ENCODE peak calls at places on chromosome 5, in five cellular contexts. A is IMR-90, N is MM.1S, D is GM23248, U is neural progenitor cell. Q is an unnamed sample.

GRCh38 chr5:75040973-75041372 is 11.4 kb downstream of the GCNT4 start:
- DNase-seq in A (peak; percentile 69), N (no peak), D (peak; percentile 42), U (no peak), Q (no peak)

GRCh38 chr5:179266291-179267070 is 78.8 kb downstream of the ADAMTS2 start:
- DNase-seq in A (no peak), N (no peak), D (peak; percentile 80), U (no peak), Q (no peak)

GRCh38 chr5:132093310-132093709 is 19.7 kb downstream of the CSF2 start:
- DNase-seq in A (no peak), N (no peak), D (no peak), U (no peak), Q (no peak)

GRCh38 chr5:125699860-125700259 is 723.3 kb upstream of the GRAMD2B start:
- DNase-seq in A (no peak), N (no peak), D (no peak), U (peak; percentile 13), Q (no peak)

GRCh38 chr5:143569213-143569663 is 165.8 kb upstream of the NR3C1 start:
- DNase-seq in A (peak; percentile 78), N (no peak), D (no peak), U (no peak), Q (no peak)

GRCh38 chr5:117982691-117983090 is 1005.7 kb downstream of the DTWD2 start:
- DNase-seq in A (no peak), N (no peak), D (no peak), U (no peak), Q (peak; percentile 50)

GRCh38 chr5:127184841-127185240 is 105.8 kb upstream of the MEGF10 start:
- DNase-seq in A (no peak), N (no peak), D (peak; percentile 8), U (no peak), Q (no peak)

GRCh38 chr5:178555005-178555404 is 35.2 kb downstream of the COL23A1 start:
- DNase-seq in A (no peak), N (no peak), D (no peak), U (no peak), Q (no peak)

GRCh38 chr5:72841756-72842535 is 25.5 kb downstream of the TNPO1 start:
- DNase-seq in A (peak; percentile 43), N (no peak), D (peak; percentile 66), U (no peak), Q (no peak)
- H4K20me1 ChIP-seq in A (peaks cover 73% of the 10 kb centered on the region), N (no peaks in the 10 kb centered on the region), D (peaks cover 4% of the 10 kb centered on the region), U (peaks cover 82% of the 10 kb centered on the region), Q (no peaks in the 10 kb centered on the region)

GRCh38 chr5:115842089-115842881 is 550 bp downstream of the AP3S1 start:
- DNase-seq in A (no peak), N (peak; percentile 38), D (peak; percentile 82), U (peak; percentile 87), Q (no peak)

GRCh38 chr5:115840825-115841224 is 540 bp downstream of the ATG12 start:
- DNase-seq in A (no peak), N (no peak), D (no peak), U (no peak), Q (no peak)

GRCh38 chr5:115843444-115844130 is 1.9 kb downstream of the AP3S1 start:
- DNase-seq in A (no peak), N (no peak), D (peak; percentile 36), U (no peak), Q (no peak)

GRCh38 chr5:115842952-115843351 is 1.2 kb downstream of the AP3S1 start:
- DNase-seq in A (no peak), N (no peak), D (peak; percentile 37), U (no peak), Q (no peak)

DNA sequence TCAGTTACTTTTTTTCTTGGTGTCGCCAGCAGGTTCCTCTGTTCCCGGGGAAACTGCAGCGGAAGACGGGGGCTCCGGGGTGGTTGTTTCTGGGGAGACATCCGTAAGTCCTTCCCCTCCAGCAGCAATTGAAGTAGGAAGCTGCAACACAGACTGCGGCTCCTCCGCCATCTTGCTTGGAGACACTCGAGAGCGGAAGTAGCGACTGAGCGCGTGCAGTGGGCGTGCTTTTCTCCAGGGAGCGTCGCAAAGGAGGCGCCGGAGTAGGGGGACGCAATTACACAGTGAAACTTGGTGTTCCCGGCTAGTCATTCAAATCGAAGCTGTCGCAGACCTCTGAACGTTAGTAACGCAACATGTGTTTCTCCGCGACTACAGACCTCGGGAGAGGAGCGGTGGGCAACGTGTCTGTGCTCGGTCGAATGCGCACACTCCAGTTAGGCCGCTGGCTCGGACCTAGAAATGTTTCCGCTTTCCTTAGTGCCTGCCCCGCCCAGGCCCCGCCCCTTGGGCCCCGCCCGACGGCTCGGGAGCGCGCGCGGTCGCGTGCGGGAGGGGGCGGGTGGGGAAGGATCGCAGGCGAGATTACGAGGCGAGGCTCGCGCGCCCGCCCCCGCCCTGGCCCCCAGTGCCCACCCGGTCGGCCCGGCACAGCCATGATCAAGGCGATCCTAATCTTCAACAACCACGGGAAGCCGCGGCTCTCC is at the start of the genes AP3S1 and ATG12:
- DNase-seq in A (peak; percentile 91), N (peak; percentile 94), D (peak; percentile 97), U (peak; percentile 93), Q (peak; percentile 91)
- H4K20me1 ChIP-seq in A (peaks cover 38% of the 10 kb centered on the region), N (peaks cover 13% of the 10 kb centered on the region), D (no peaks in the 10 kb centered on the region), U (peaks cover 43% of the 10 kb centered on the region), Q (no peaks in the 10 kb centered on the region)

DNA sequence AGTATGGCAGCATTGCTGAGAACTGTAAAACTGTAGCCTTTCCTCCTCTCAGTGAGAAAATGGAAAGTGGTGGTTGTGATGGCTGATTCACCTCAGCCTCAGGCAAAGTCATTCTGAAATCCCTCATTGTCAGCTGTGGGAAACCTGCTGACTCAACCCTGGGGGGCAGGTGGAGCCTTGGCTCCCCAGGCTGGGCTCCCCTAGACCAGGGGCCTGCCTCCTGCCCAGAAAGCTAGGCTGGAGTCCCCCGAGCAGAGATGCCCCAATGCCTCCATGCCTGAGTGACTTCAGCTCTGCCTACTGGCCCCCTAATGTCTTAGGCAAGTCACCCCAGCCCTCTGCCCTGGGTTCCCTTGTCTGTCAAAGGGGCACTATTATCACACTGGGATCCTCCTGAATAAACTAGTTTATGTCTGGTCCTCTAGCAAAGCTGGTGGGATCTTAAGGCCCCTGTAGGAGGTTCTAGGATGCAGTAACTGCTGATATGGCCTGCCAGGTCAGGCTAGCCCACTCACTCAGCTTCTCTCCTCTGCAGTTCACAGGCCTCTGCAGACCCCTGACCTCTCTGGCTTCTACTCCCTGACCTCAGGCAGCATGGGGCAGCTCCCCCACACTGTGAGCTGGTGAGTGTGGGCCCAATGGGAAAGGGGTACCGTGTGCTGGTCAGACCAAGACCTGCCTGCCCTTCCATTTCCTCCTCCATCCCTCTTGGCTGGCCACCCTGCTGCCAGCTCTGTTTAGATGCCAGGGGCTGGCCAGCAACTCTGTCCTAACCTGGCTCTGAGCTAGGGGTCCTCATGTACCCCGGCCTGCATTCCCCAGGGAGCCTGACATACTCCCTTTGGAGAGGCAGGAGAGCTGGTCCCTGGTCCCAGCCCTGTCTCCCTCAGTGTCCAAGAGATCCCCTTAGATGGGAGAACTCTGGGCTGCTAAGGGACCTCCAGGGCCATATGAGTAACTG is 24.2 kb downstream of the TCF7 start:
- DNase-seq in A (peak; percentile 69), N (peak; percentile 33), D (peak; percentile 93), U (no peak), Q (peak; percentile 23)
- H4K20me1 ChIP-seq in A (peaks cover 67% of the 10 kb centered on the region), N (peaks cover 8% of the 10 kb centered on the region), D (no peaks in the 10 kb centered on the region), U (peaks cover 90% of the 10 kb centered on the region), Q (no peaks in the 10 kb centered on the region)

GRCh38 chr5:16522096-16522495 is 56.5 kb upstream of the ZNF622 start:
- DNase-seq in A (no peak), N (no peak), D (no peak), U (no peak), Q (no peak)
- H4K20me1 ChIP-seq in A (no peaks in the 10 kb centered on the region), N (no peaks in the 10 kb centered on the region), D (no peaks in the 10 kb centered on the region), U (no peaks in the 10 kb centered on the region), Q (no peaks in the 10 kb centered on the region)